ENCODE peak calls at places on chromosomes 12 and 14, in five cellular contexts. P is Peyer's patch, H is spleen, A is body of pancreas, T is tibial nerve. N is an unnamed sample.

GRCh38 chr12:132366341-132366861 is 37.0 kb upstream of the GALNT9 start:
- DNase-seq in T (no peak), H (peak), A (no peak), P (no peak), N (no peak)

GRCh38 chr12:121894633-121895032 is 6.0 kb downstream of the PSMD9 start:
- DNase-seq in H (no peak), A (peak), P (no peak), T (no peak), N (peak)

GRCh38 chr14:90105756-90106155 is 44.0 kb downstream of the KCNK13 start:
- DNase-seq in T (no peak), P (no peak), H (no peak), A (no peak), N (no peak)

GRCh38 chr12:53122961-53123468 is 19.7 kb downstream of the SOAT2 start:
- DNase-seq in H (no peak), P (no peak), T (no peak), A (no peak), N (no peak)

GRCh38 chr14:104107101-104107581 is 21.6 kb downstream of the ASPG start:
- DNase-seq in A (no peak), H (peak), T (no peak), P (peak), N (no peak)

GRCh38 chr14:75249251-75249957 is 29.2 kb upstream of the FOS start:
- DNase-seq in T (no peak), A (peak), P (peak), H (peak), N (no peak)

GRCh38 chr14:38208825-38209562 is 1.3 kb downstream of the SSTR1 start:
- DNase-seq in A (peak), P (peak), H (peak), T (no peak), N (no peak)

GRCh38 chr12:70052931-70053497 is 190.2 kb upstream of the CNOT2 start:
- DNase-seq in H (no peak), T (no peak), P (peak), A (peak), N (peak)

GRCh38 chr12:13195244-13195643 is 1.3 kb upstream of the EMP1 start:
- DNase-seq in H (no peak), T (no peak), P (no peak), A (no peak), N (no peak)

GRCh38 chr12:13197526-13198141 is 1.1 kb downstream of the EMP1 start:
- DNase-seq in A (peak), H (no peak), P (no peak), T (peak), N (no peak)

GRCh38 chr12:13195848-13196301 is 651 bp upstream of the EMP1 start:
- DNase-seq in A (no peak), T (no peak), P (peak), H (no peak), N (no peak)

GRCh38 chr12:13194462-13195110 is 1.9 kb upstream of the EMP1 start:
- DNase-seq in T (no peak), H (no peak), A (no peak), P (peak), N (no peak)

DNA sequence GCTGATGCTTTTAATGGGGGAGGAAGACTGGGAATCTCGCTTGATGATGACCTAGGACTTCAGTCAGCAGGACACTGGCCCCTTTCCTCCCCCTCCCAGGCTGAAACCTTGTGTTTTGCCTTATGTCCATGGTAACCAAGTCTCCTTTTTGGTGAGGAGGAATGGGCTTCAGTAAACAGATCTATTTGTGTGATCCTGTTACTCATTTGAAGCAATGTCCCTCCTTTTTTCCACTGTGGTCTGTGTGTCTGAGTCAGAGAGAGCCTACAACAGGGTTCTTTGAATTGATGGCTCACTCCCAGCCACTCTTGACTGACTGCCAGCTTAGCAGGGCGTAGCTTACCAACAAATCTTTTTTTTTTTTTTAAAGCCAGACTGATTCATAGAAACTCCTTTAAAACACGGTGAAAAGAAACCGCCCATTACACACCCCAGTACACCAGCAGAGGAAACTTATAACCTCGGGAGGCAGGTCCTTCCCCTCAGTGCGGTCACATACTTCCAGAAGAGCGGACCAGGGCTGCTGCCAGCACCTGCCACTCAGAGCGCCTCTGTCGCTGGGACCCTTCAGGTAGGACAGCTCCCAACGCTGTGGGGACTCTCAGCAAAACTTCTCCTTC is at the start of gene EMP1:
- DNase-seq in P (peak), H (no peak), A (peak), T (peak), N (peak)
- TF ChIP-seq POLR2A in P (peak), H (no peak), A (peak), T (peak), N (no peak)

GRCh38 chr14:49692895-49693737 is at the start of gene KLHDC1:
- DNase-seq in P (peak), A (peak), H (peak), T (peak), N (peak)
- TF ChIP-seq POLR2A in P (peak), A (peak), H (peak), T (peak), N (peak)

GRCh38 chr12:107093547-107094448 is at the start of gene CRY1:
- DNase-seq in P (peak), A (peak), H (peak), T (peak), N (peak)

GRCh38 chr12:107091381-107091780 is 2.0 kb downstream of the CRY1 start:
- DNase-seq in A (peak), H (no peak), T (no peak), P (no peak), N (no peak)

GRCh38 chr12:107091989-107092641 is 1.2 kb downstream of the CRY1 start:
- DNase-seq in H (no peak), T (no peak), P (no peak), A (peak), N (peak)

GRCh38 chr12:107096571-107096970 is 3.2 kb upstream of the CRY1 start:
- DNase-seq in A (no peak), T (no peak), H (no peak), P (no peak), N (no peak)

GRCh38 chr12:107092669-107093546 is 441 bp downstream of the CRY1 start:
- DNase-seq in T (peak), A (peak), P (peak), H (peak), N (peak)
- TF ChIP-seq POLR2A in T (peak), A (peak), P (peak), H (no peak), N (peak)

DNA sequence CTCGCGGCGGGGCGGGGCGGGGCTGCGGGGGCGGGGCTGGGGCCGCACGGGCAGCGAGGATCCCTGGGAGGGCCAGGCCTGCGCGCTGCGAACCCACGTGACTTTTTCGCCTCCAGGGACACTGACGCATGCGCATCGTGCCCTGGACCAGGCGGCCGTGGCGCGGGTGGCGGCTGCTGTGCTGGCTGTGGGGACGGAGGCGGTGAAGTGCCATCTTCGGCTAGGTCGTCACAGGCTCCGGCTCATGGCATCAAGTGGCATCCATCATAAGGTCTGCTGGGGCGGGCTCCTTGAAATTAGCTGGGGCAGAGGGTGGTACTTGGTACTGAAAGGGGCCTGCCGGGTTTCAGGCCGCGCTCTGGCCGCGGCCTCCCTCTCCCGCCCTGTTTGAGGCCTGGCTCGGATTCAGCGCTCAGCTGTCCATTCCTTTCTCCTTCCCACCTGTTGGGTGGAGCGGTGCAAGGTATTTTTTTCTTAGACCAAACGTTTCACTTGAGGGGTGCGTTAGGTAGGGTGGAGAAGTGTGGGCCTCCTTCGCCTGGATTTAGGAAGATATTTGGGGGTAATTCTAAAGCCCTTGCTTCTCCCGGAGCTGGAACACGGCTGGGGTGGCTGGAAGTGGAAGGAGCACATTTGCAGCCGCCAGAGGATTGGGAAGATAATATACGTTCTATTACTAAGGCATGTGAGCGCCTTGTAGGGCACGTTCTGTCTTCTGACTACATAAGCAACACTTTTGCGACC is at the start of gene PRPF39:
- DNase-seq in P (peak), H (peak), T (peak), A (peak), N (peak)
- TF ChIP-seq POLR2A in P (peak), H (no peak), T (peak), A (peak), N (peak)

GRCh38 chr14:100287202-100287997 is 18.8 kb downstream of the SLC25A29 start:
- DNase-seq in T (no peak), A (no peak), P (peak), H (no peak), N (no peak)

GRCh38 chr14:100285913-100286400 is 20.3 kb downstream of the SLC25A29 start:
- DNase-seq in A (no peak), T (no peak), P (no peak), H (no peak), N (no peak)

GRCh38 chr14:100283984-100284881 is 22.0 kb downstream of the SLC25A29 start:
- DNase-seq in H (no peak), T (no peak), P (peak), A (no peak), N (no peak)

GRCh38 chr14:100286484-100287191 is 19.6 kb downstream of the SLC25A29 start:
- DNase-seq in T (no peak), H (no peak), A (no peak), P (peak), N (no peak)

GRCh38 chr14:100285021-100285912 is 21.0 kb downstream of the SLC25A29 start:
- DNase-seq in H (peak), T (no peak), P (peak), A (peak), N (peak)
- TF ChIP-seq POLR2A in H (no peak), T (no peak), P (peak), A (peak), N (peak)

GRCh38 chr12:44159870-44160269 is 324.0 kb downstream of the TMEM117 start:
- DNase-seq in A (no peak), H (no peak), T (no peak), P (no peak), N (no peak)
- TF ChIP-seq POLR2A in A (no peak), H (no peak), T (no peak), P (no peak), N (no peak)

GRCh38 chr12:94769746-94770396 is 119.5 kb upstream of the TMCC3 start:
- DNase-seq in A (no peak), P (no peak), T (no peak), H (no peak), N (no peak)
- TF ChIP-seq POLR2A in A (no peak), P (no peak), T (no peak), H (no peak), N (no peak)